ENCODE peak calls at places on chromosomes 13 and 19, in four cellular contexts. A is NCI-H1092 treated with DMSO at 0.1 percent for 48 hours, B is fibroblast of pulmonary artery, W is RPMI8226. Q is an unnamed sample.

GRCh38 chr13:60351326-60351725 is 45.7 kb upstream of the TDRD3 start:
- DNase-seq in A (no peak), B (peak; percentile 80), W (no peak), Q (peak; percentile 88)

GRCh38 chr19:46603752-46604241 is 2.7 kb downstream of the CALM3 start:
- DNase-seq in A (no peak), B (no peak), W (no peak), Q (no peak)

GRCh38 chr13:106529415-106530208 is 5.8 kb downstream of the EFNB2 start:
- DNase-seq in A (no peak), B (no peak), W (no peak), Q (peak; percentile 19)

GRCh38 chr13:29294869-29295268 is 300.6 kb downstream of the SLC7A1 start:
- DNase-seq in A (no peak), B (no peak), W (no peak), Q (peak; percentile 8)

GRCh38 chr19:44575116-44575700 is 38.2 kb upstream of the IGSF23 start:
- DNase-seq in A (no peak), B (no peak), W (no peak), Q (no peak)

GRCh38 chr19:46890423-46891170 is 29.8 kb downstream of the ARHGAP35 start:
- DNase-seq in A (no peak), B (peak; percentile 63), W (no peak), Q (peak; percentile 76)

GRCh38 chr19:29086182-29086581 is 126.8 kb downstream of the UQCRFS1 start:
- DNase-seq in A (no peak), B (no peak), W (peak; percentile 2), Q (no peak)

GRCh38 chr13:72295173-72295572 is 428.2 kb upstream of the DACH1 start:
- DNase-seq in A (no peak), B (peak; percentile 54), W (no peak), Q (peak; percentile 25)

GRCh38 chr19:4217429-4218264 is 11.7 kb upstream of the EBI3 start:
- DNase-seq in A (no peak), B (no peak), W (no peak), Q (no peak)

GRCh38 chr13:42420304-42420703 is 148.4 kb downstream of the AKAP11 start:
- DNase-seq in A (no peak), B (no peak), W (no peak), Q (no peak)

GRCh38 chr19:39951686-39952085 is 17.3 kb upstream of the FCGBP start:
- DNase-seq in A (no peak), B (peak; percentile 74), W (no peak), Q (peak; percentile 62)

GRCh38 chr19:49672131-49672919 is 4.7 kb upstream of the PRMT1 start:
- DNase-seq in A (peak; percentile 84), B (peak; percentile 73), W (peak; percentile 81), Q (peak; percentile 46)

GRCh38 chr19:43624933-43625332 is 5.5 kb upstream of the ZNF428 start:
- DNase-seq in A (no peak), B (peak; percentile 56), W (peak; percentile 84), Q (peak; percentile 74)

GRCh38 chr13:50512602-50513527 is 330.6 kb downstream of the DLEU7 start:
- DNase-seq in A (peak; percentile 49), B (peak; percentile 57), W (peak; percentile 79), Q (peak; percentile 39)

GRCh38 chr13:103004790-103005307 is 61.4 kb downstream of the SLC10A2 start:
- DNase-seq in A (no peak), B (no peak), W (no peak), Q (no peak)

GRCh38 chr13:73036566-73036965 is 22.2 kb upstream of the KLF5 start:
- DNase-seq in A (no peak), B (no peak), W (no peak), Q (no peak)

GRCh38 chr19:460877-461609 is at the start of gene SHC2:
- DNase-seq in A (no peak), B (no peak), W (no peak), Q (no peak)

GRCh38 chr19:50780753-50781480 is 9.3 kb upstream of the ACP4 start:
- DNase-seq in A (no peak), B (no peak), W (no peak), Q (no peak)